ENCODE peak calls at places on chromosomes 3 and 15, in four cellular contexts. N, W, O and S are unnamed samples.

GRCh38 chr15:31586841-31587240 is 260.2 kb downstream of the KLF13 start:
- DNase-seq in O (no peak), W (no peak), N (no peak), S (no peak)

GRCh38 chr3:101932326-101933108 is 83.2 kb downstream of the NFKBIZ start:
- DNase-seq in N (no peak), O (no peak), W (no peak), S (no peak)

GRCh38 chr3:112377418-112378071 is 44.6 kb downstream of the CD200 start:
- DNase-seq in O (no peak), W (no peak), N (no peak), S (no peak)

GRCh38 chr15:85793641-85794597 is 806 bp downstream of the KLHL25 start:
- DNase-seq in N (no peak), W (no peak), O (no peak), S (no peak)

GRCh38 chr3:168973206-168973605 is 690.3 kb downstream of the MECOM start:
- DNase-seq in O (no peak), N (no peak), W (no peak), S (no peak)

GRCh38 chr3:119582178-119582577 is 2.9 kb downstream of the ADPRH start:
- DNase-seq in N (no peak), O (no peak), W (no peak), S (no peak)

GRCh38 chr15:57377478-57377847 is 1.2 kb downstream of the CGNL1 start:
- DNase-seq in N (no peak), O (no peak), W (no peak), S (no peak)

GRCh38 chr3:52892625-52893311 is 4.6 kb downstream of the STIMATE start:
- DNase-seq in N (no peak), O (no peak), W (no peak), S (no peak)

GRCh38 chr3:13215940-13216546 is 142.8 kb upstream of the IQSEC1 start:
- DNase-seq in O (no peak), W (no peak), N (no peak), S (no peak)

GRCh38 chr3:101926594-101927105 is 77.3 kb downstream of the NFKBIZ start:
- DNase-seq in O (no peak), W (no peak), N (no peak), S (no peak)

GRCh38 chr3:45325676-45326075 is 62.7 kb upstream of the LARS2 start:
- DNase-seq in O (no peak), N (no peak), W (no peak), S (no peak)

GRCh38 chr15:57118013-57118799 is 199.8 kb downstream of the TCF12 start:
- DNase-seq in W (no peak), N (no peak), O (no peak), S (no peak)

GRCh38 chr3:179706233-179706632 is 53.4 kb downstream of the USP13 start:
- DNase-seq in N (no peak), O (no peak), W (no peak), S (no peak)

GRCh38 chr3:186825294-186825821 is 17.2 kb upstream of the ADIPOQ start:
- DNase-seq in O (peak), N (no peak), W (no peak), S (peak)